ENCODE peak calls at places on chromosomes 6 and 20, in eight cellular contexts. Y is BJ, H is NCI-H1092, E is amniotic stem cell, S is NCI-H187, I is nucleus accumbens, U is NCI-H69, B is neural crest cell. V is an unnamed sample.

GRCh38 chr6:66326228-66326627 is 619.2 kb upstream of the EYS start:
- DNase-seq in Y (no peak), H (no peak), E (no peak), S (no peak), I (no peak), U (peak), B (no peak), V (no peak)

GRCh38 chr6:145929037-145929633 is 35.0 kb downstream of the SHPRH start:
- DNase-seq in Y (peak), H (no peak), E (peak), S (no peak), I (no peak), U (peak), B (no peak), V (peak)

GRCh38 chr20:5390719-5391118 is 74.0 kb upstream of the PROKR2 start:
- DNase-seq in Y (no peak), H (no peak), E (no peak), S (no peak), I (no peak), U (no peak), B (no peak), V (no peak)

GRCh38 chr6:113381957-113382356 is 475.2 kb upstream of the MARCKS start:
- DNase-seq in Y (no peak), H (peak), E (no peak), S (no peak), I (no peak), U (peak), B (no peak), V (no peak)

GRCh38 chr6:84027340-84028183 is 6.0 kb upstream of the MRAP2 start:
- DNase-seq in Y (peak), H (peak), E (peak), S (no peak), I (no peak), U (peak), B (no peak), V (no peak)

GRCh38 chr20:23436681-23437080 is 2.8 kb upstream of the CSTL1 start:
- DNase-seq in Y (no peak), H (no peak), E (no peak), S (no peak), I (no peak), U (no peak), B (no peak), V (no peak)

GRCh38 chr20:8320306-8320705 is 188.2 kb downstream of the PLCB1 start:
- DNase-seq in Y (no peak), H (no peak), E (no peak), S (no peak), I (no peak), U (peak), B (no peak), V (no peak)

GRCh38 chr20:43383026-43383795 is 74.5 kb upstream of the SRSF6 start:
- DNase-seq in Y (no peak), H (no peak), E (no peak), S (no peak), I (no peak), U (no peak), B (no peak), V (no peak)

GRCh38 chr6:126267621-126268020 is 72.3 kb upstream of the CENPW start:
- DNase-seq in Y (no peak), H (no peak), E (no peak), S (no peak), I (no peak), U (peak), B (no peak), V (no peak)

GRCh38 chr6:138695193-138695592 is 78.4 kb upstream of the CCDC28A start:
- DNase-seq in Y (no peak), H (no peak), E (no peak), S (no peak), I (no peak), U (no peak), B (no peak), V (no peak)

GRCh38 chr6:90365565-90366219 is 69.0 kb upstream of the BACH2 start:
- DNase-seq in Y (no peak), H (no peak), E (no peak), S (no peak), I (no peak), U (no peak), B (no peak), V (no peak)

GRCh38 chr6:35146453-35146852 is 5.3 kb upstream of the TCP11 start:
- DNase-seq in Y (no peak), H (peak), E (no peak), S (no peak), I (peak), U (peak), B (peak), V (no peak)

GRCh38 chr20:4985658-4986057 is 15.7 kb downstream of the SLC23A2 start:
- DNase-seq in Y (no peak), H (no peak), E (no peak), S (no peak), I (no peak), U (no peak), B (no peak), V (no peak)

GRCh38 chr6:135871878-135872277 is 20.4 kb downstream of the PDE7B start:
- DNase-seq in Y (peak), H (no peak), E (no peak), S (no peak), I (no peak), U (no peak), B (no peak), V (no peak)

GRCh38 chr6:154651656-154652055 is 81.6 kb upstream of the SCAF8 start:
- DNase-seq in Y (no peak), H (no peak), E (no peak), S (no peak), I (no peak), U (no peak), B (no peak), V (no peak)

GRCh38 chr6:116008470-116009229 is 52.0 kb downstream of the FRK start:
- DNase-seq in Y (peak), H (no peak), E (peak), S (no peak), I (peak), U (peak), B (no peak), V (no peak)

GRCh38 chr6:30341249-30341648 is 3.7 kb upstream of the RPP21 start:
- DNase-seq in Y (no peak), H (no peak), E (no peak), S (no peak), I (no peak), U (no peak), B (no peak), V (no peak)

GRCh38 chr6:154447929-154448328 is 62.6 kb downstream of the CNKSR3 start:
- DNase-seq in Y (no peak), H (peak), E (no peak), S (no peak), I (no peak), U (peak), B (no peak), V (no peak)

GRCh38 chr6:22845467-22845866 is 276.1 kb downstream of the HDGFL1 start:
- DNase-seq in Y (no peak), H (no peak), E (no peak), S (no peak), I (no peak), U (no peak), B (no peak), V (no peak)

V was measured in brain pericyte.